ENCODE peak calls at places on chromosomes 7 and 10, in six cellular contexts. One of them, this sample, is unnamed.

GRCh38 chr10:110016037-110016436 is 8.3 kb downstream of the ADD3 start:
- DNase-seq in left ventricle myocardium inferior: no peak
- DNase-seq in KBM-7: no peak
- DNase-seq in HTR-8/SVneo: no peak
- DNase-seq in stromal cell of bone marrow: no peak
- DNase-seq in aorta: no peak
- DNase-seq in this sample: no peak

GRCh38 chr7:131530137-131530536 is 26.3 kb downstream of the PODXL start:
- DNase-seq in left ventricle myocardium inferior: no peak
- DNase-seq in KBM-7: no peak
- DNase-seq in HTR-8/SVneo: no peak
- DNase-seq in stromal cell of bone marrow: no peak
- DNase-seq in aorta: peak
- DNase-seq in this sample: no peak

GRCh38 chr7:30679664-30680063 is 2.6 kb downstream of the CRHR2 start:
- DNase-seq in left ventricle myocardium inferior: no peak
- DNase-seq in KBM-7: no peak
- DNase-seq in HTR-8/SVneo: no peak
- DNase-seq in stromal cell of bone marrow: no peak
- DNase-seq in aorta: no peak
- DNase-seq in this sample: no peak

GRCh38 chr10:127854769-127855583 is 37.8 kb downstream of the CLRN3 start:
- DNase-seq in left ventricle myocardium inferior: no peak
- DNase-seq in KBM-7: no peak
- DNase-seq in HTR-8/SVneo: no peak
- DNase-seq in stromal cell of bone marrow: no peak
- DNase-seq in aorta: no peak
- DNase-seq in this sample: no peak

GRCh38 chr7:72481934-72482333 is 69.8 kb upstream of the CALN1 start:
- DNase-seq in left ventricle myocardium inferior: no peak
- DNase-seq in KBM-7: no peak
- DNase-seq in HTR-8/SVneo: no peak
- DNase-seq in stromal cell of bone marrow: no peak
- DNase-seq in aorta: no peak
- DNase-seq in this sample: no peak

GRCh38 chr7:55043691-55044090 is 24.9 kb downstream of the EGFR start:
- DNase-seq in left ventricle myocardium inferior: no peak
- DNase-seq in KBM-7: no peak
- DNase-seq in HTR-8/SVneo: no peak
- DNase-seq in stromal cell of bone marrow: no peak
- DNase-seq in aorta: no peak
- DNase-seq in this sample: no peak

GRCh38 chr10:63210611-63211196 is 77.6 kb downstream of the NRBF2 start:
- DNase-seq in left ventricle myocardium inferior: no peak
- DNase-seq in KBM-7: no peak
- DNase-seq in HTR-8/SVneo: no peak
- DNase-seq in stromal cell of bone marrow: no peak
- DNase-seq in aorta: no peak
- DNase-seq in this sample: no peak

GRCh38 chr7:52475192-52475591 is 560.2 kb upstream of the POM121L12 start:
- DNase-seq in left ventricle myocardium inferior: no peak
- DNase-seq in KBM-7: no peak
- DNase-seq in HTR-8/SVneo: no peak
- DNase-seq in stromal cell of bone marrow: no peak
- DNase-seq in aorta: no peak
- DNase-seq in this sample: no peak

GRCh38 chr10:90930070-90930837 is 9.4 kb upstream of the ANKRD1 start:
- DNase-seq in left ventricle myocardium inferior: peak
- DNase-seq in KBM-7: no peak
- DNase-seq in HTR-8/SVneo: peak
- DNase-seq in stromal cell of bone marrow: peak
- DNase-seq in aorta: no peak
- DNase-seq in this sample: peak

GRCh38 chr10:50508315-50509051 is 115.3 kb downstream of the SGMS1 start:
- DNase-seq in left ventricle myocardium inferior: no peak
- DNase-seq in KBM-7: no peak
- DNase-seq in HTR-8/SVneo: no peak
- DNase-seq in stromal cell of bone marrow: no peak
- DNase-seq in aorta: no peak
- DNase-seq in this sample: no peak

GRCh38 chr7:155763721-155764431 is 48.4 kb downstream of the SHH start:
- DNase-seq in left ventricle myocardium inferior: no peak
- DNase-seq in KBM-7: peak
- DNase-seq in HTR-8/SVneo: no peak
- DNase-seq in stromal cell of bone marrow: no peak
- DNase-seq in aorta: no peak
- DNase-seq in this sample: no peak

GRCh38 chr7:155002411-155003214 is at the start of gene PAXIP1:
- DNase-seq in left ventricle myocardium inferior: peak
- DNase-seq in KBM-7: peak
- DNase-seq in HTR-8/SVneo: peak
- DNase-seq in stromal cell of bone marrow: peak
- DNase-seq in aorta: peak
- DNase-seq in this sample: no peak

GRCh38 chr7:24725554-24726260 is 31.6 kb downstream of the GSDME start:
- DNase-seq in left ventricle myocardium inferior: peak
- DNase-seq in KBM-7: no peak
- DNase-seq in HTR-8/SVneo: no peak
- DNase-seq in stromal cell of bone marrow: no peak
- DNase-seq in aorta: no peak
- DNase-seq in this sample: no peak

GRCh38 chr10:116667484-116667883 is 46.7 kb downstream of the PNLIPRP2 start:
- DNase-seq in left ventricle myocardium inferior: no peak
- DNase-seq in KBM-7: no peak
- DNase-seq in HTR-8/SVneo: no peak
- DNase-seq in stromal cell of bone marrow: no peak
- DNase-seq in aorta: no peak
- DNase-seq in this sample: no peak

GRCh38 chr7:149196705-149197171 is 1.4 kb downstream of the ZNF282 start:
- DNase-seq in left ventricle myocardium inferior: no peak
- DNase-seq in KBM-7: peak
- DNase-seq in HTR-8/SVneo: no peak
- DNase-seq in stromal cell of bone marrow: no peak
- DNase-seq in aorta: no peak
- DNase-seq in this sample: no peak

GRCh38 chr10:122911889-122912484 is 1.6 kb downstream of the FAM24A start:
- DNase-seq in left ventricle myocardium inferior: no peak
- DNase-seq in KBM-7: peak
- DNase-seq in HTR-8/SVneo: peak
- DNase-seq in stromal cell of bone marrow: peak
- DNase-seq in aorta: no peak
- DNase-seq in this sample: peak

GRCh38 chr10:22308390-22308789 is 7.8 kb upstream of the COMMD3 start:
- DNase-seq in left ventricle myocardium inferior: no peak
- DNase-seq in KBM-7: no peak
- DNase-seq in HTR-8/SVneo: no peak
- DNase-seq in stromal cell of bone marrow: peak
- DNase-seq in aorta: no peak
- DNase-seq in this sample: no peak

GRCh38 chr10:75662715-75663114 is 231.3 kb downstream of the LRMDA start:
- DNase-seq in left ventricle myocardium inferior: peak
- DNase-seq in KBM-7: no peak
- DNase-seq in HTR-8/SVneo: peak
- DNase-seq in stromal cell of bone marrow: peak
- DNase-seq in aorta: no peak
- DNase-seq in this sample: peak

GRCh38 chr10:6518791-6519430 is 61.2 kb downstream of the PRKCQ start:
- DNase-seq in left ventricle myocardium inferior: no peak
- DNase-seq in KBM-7: no peak
- DNase-seq in HTR-8/SVneo: no peak
- DNase-seq in stromal cell of bone marrow: no peak
- DNase-seq in aorta: no peak
- DNase-seq in this sample: no peak

GRCh38 chr10:92181575-92181974 is 109.3 kb downstream of the CPEB3 start:
- DNase-seq in left ventricle myocardium inferior: no peak
- DNase-seq in KBM-7: peak
- DNase-seq in HTR-8/SVneo: no peak
- DNase-seq in stromal cell of bone marrow: no peak
- DNase-seq in aorta: no peak
- DNase-seq in this sample: no peak

GRCh38 chr10:119997429-119997828 is 104.9 kb downstream of the SEC23IP start:
- DNase-seq in left ventricle myocardium inferior: no peak
- DNase-seq in KBM-7: peak
- DNase-seq in HTR-8/SVneo: no peak
- DNase-seq in stromal cell of bone marrow: no peak
- DNase-seq in aorta: no peak
- DNase-seq in this sample: no peak

GRCh38 chr7:112286294-112287086 is 80.0 kb downstream of the ZNF277 start:
- DNase-seq in left ventricle myocardium inferior: no peak
- DNase-seq in KBM-7: no peak
- DNase-seq in HTR-8/SVneo: no peak
- DNase-seq in stromal cell of bone marrow: no peak
- DNase-seq in aorta: no peak
- DNase-seq in this sample: no peak

GRCh38 chr7:122136639-122137253 is 7.3 kb downstream of the AASS start:
- DNase-seq in left ventricle myocardium inferior: no peak
- DNase-seq in KBM-7: peak
- DNase-seq in HTR-8/SVneo: no peak
- DNase-seq in stromal cell of bone marrow: no peak
- DNase-seq in aorta: no peak
- DNase-seq in this sample: no peak

GRCh38 chr10:78502208-78502943 is 468.7 kb downstream of the RPS24 start:
- DNase-seq in left ventricle myocardium inferior: no peak
- DNase-seq in KBM-7: peak
- DNase-seq in HTR-8/SVneo: no peak
- DNase-seq in stromal cell of bone marrow: no peak
- DNase-seq in aorta: no peak
- DNase-seq in this sample: no peak

GRCh38 chr10:133440633-133441285 is 13.0 kb upstream of the SCART1 start:
- DNase-seq in left ventricle myocardium inferior: no peak
- DNase-seq in KBM-7: no peak
- DNase-seq in HTR-8/SVneo: no peak
- DNase-seq in stromal cell of bone marrow: no peak
- DNase-seq in aorta: peak
- DNase-seq in this sample: no peak

GRCh38 chr10:84198206-84198915 is 4.0 kb downstream of the CDHR1 start:
- DNase-seq in left ventricle myocardium inferior: no peak
- DNase-seq in KBM-7: no peak
- DNase-seq in HTR-8/SVneo: no peak
- DNase-seq in stromal cell of bone marrow: no peak
- DNase-seq in aorta: peak
- DNase-seq in this sample: no peak

GRCh38 chr10:8009031-8009430 is 45.5 kb upstream of the GATA3 start:
- DNase-seq in left ventricle myocardium inferior: no peak
- DNase-seq in KBM-7: no peak
- DNase-seq in HTR-8/SVneo: no peak
- DNase-seq in stromal cell of bone marrow: no peak
- DNase-seq in aorta: no peak
- DNase-seq in this sample: no peak

GRCh38 chr7:130982160-130982638 is 248.2 kb upstream of the KLF14 start:
- DNase-seq in left ventricle myocardium inferior: no peak
- DNase-seq in KBM-7: peak
- DNase-seq in HTR-8/SVneo: peak
- DNase-seq in stromal cell of bone marrow: no peak
- DNase-seq in aorta: no peak
- DNase-seq in this sample: no peak

GRCh38 chr7:70353310-70353947 is 755.2 kb downstream of the AUTS2 start:
- DNase-seq in left ventricle myocardium inferior: no peak
- DNase-seq in KBM-7: no peak
- DNase-seq in HTR-8/SVneo: no peak
- DNase-seq in stromal cell of bone marrow: no peak
- DNase-seq in aorta: no peak
- DNase-seq in this sample: peak